ENCODE peak calls at places on chromosomes 11 and 22, in nine cellular contexts. V is fibroblast of mammary gland; G is sigmoid colon; W is cardiac muscle cell; U is activated gamma-delta T cell treated with Interleukin-2 at 50 U/mL for 16 hours; M is activated naive CD4-positive, alpha-beta T cell treated with Interleukin-2 at 50 U/mL for 16 hours; P is mammary epithelial cell; Z is RKO; S is activated T-cell treated with anti-CD3 and anti-CD28 coated beads, Interleukin-2, amount 50 U/mL, for 1 hour. H is an unnamed sample.

GRCh38 chr11:45922425-45923082 is at the start of gene LARGE2:
- DNase-seq in V (no peak), U (peak; percentile 14), W (peak; percentile 72), P (no peak), G (no peak), S (peak; percentile 55), Z (no peak), M (no peak), H (no peak)

GRCh38 chr11:45852018-45852711 is 4.9 kb downstream of the CRY2 start:
- DNase-seq in Z (no peak), W (no peak), U (no peak), G (no peak), S (no peak), P (no peak), M (no peak), V (no peak), H (no peak)

GRCh38 chr11:99370557-99371200 is 349.9 kb downstream of the CNTN5 start:
- DNase-seq in Z (peak; percentile 29), V (peak; percentile 56), P (no peak), U (no peak), M (no peak), S (no peak), W (peak; percentile 65), G (no peak), H (no peak)

GRCh38 chr11:43504316-43504950 is 145.7 kb downstream of the TTC17 start:
- DNase-seq in U (no peak), Z (peak; percentile 12), G (no peak), P (peak; percentile 18), V (peak; percentile 35), S (no peak), W (peak; percentile 66), M (no peak), H (no peak)

GRCh38 chr22:33921576-33922181 is 1.4 kb upstream of the LARGE1 start:
- DNase-seq in S (peak; percentile 19), W (peak; percentile 89), P (peak; percentile 67), G (peak; percentile 86), U (peak; percentile 5), M (peak; percentile 4), Z (peak; percentile 62), V (peak; percentile 47), H (no peak)

GRCh38 chr11:119691020-119691666 is 37.9 kb downstream of the NECTIN1 start:
- DNase-seq in P (peak; percentile 65), M (peak; percentile 8), W (no peak), G (no peak), S (no peak), U (peak; percentile 26), V (no peak), Z (no peak), H (no peak)

GRCh38 chr11:35711173-35711910 is 48.8 kb downstream of the TRIM44 start:
- DNase-seq in P (no peak), G (no peak), S (no peak), M (no peak), V (peak; percentile 11), Z (no peak), U (no peak), W (no peak), H (no peak)

GRCh38 chr11:70493089-70493474 is 94.8 kb downstream of the CTTN start:
- DNase-seq in G (peak; percentile 26), V (no peak), S (no peak), P (no peak), W (no peak), U (no peak), M (no peak), Z (no peak), H (no peak)

GRCh38 chr22:26547426-26547825 is 35.2 kb upstream of the TFIP11 start:
- DNase-seq in M (peak; percentile 30), W (no peak), S (no peak), Z (no peak), G (no peak), V (peak; percentile 8), P (peak; percentile 59), U (peak; percentile 10), H (no peak)

GRCh38 chr11:41459602-41460405 is at the start of gene LRRC4C:
- DNase-seq in W (no peak), V (no peak), P (no peak), U (no peak), S (no peak), M (no peak), G (no peak), Z (no peak), H (no peak)

GRCh38 chr22:42163515-42163914 is 32.9 kb upstream of the CYP2D6 start:
- DNase-seq in Z (no peak), G (no peak), W (no peak), V (no peak), M (no peak), U (no peak), S (no peak), P (no peak), H (no peak)